ENCODE peak calls at places on chromosomes 12 and 14, in ten cellular contexts. O is esophagus muscularis mucosa, R is transverse colon, S is GM23338, Z is sigmoid colon, P is stomach, I is HCT116, M is spleen, G is suprapubic skin, U is SK-N-SH. N is an unnamed sample.

GRCh38 chr12:47022296-47022695 is 57.1 kb upstream of the PCED1B start:
- DNase-seq in Z (no peak), O (no peak), P (no peak), R (no peak), S (no peak), M (no peak), I (no peak), G (no peak), U (no peak), N (no peak)

GRCh38 chr12:124564232-124564958 is 3.0 kb downstream of the NCOR2 start:
- DNase-seq in M (no peak), Z (no peak), I (no peak), P (no peak), U (no peak), R (no peak), S (peak; percentile 57), G (no peak), O (no peak), N (no peak)

GRCh38 chr12:6768385-6769002 is 2.3 kb downstream of the PTMS start:
- DNase-seq in M (no peak), P (no peak), O (no peak), G (no peak), R (no peak), Z (no peak), S (peak; percentile 39), U (no peak), I (no peak), N (peak; percentile 52)

GRCh38 chr12:6946033-6946919 is 2.5 kb downstream of the C12orf57 start:
- DNase-seq in R (peak; percentile 95), I (peak; percentile 96), P (peak; percentile 97), O (no peak), M (peak; percentile 96), U (peak; percentile 33), S (peak; percentile 95), Z (no peak), G (no peak), N (peak; percentile 97)

GRCh38 chr14:68548194-68549056 is 244.4 kb downstream of the ZFP36L1 start:
- DNase-seq in G (peak; percentile 97), S (peak; percentile 15), R (peak; percentile 78), O (peak; percentile 94), M (no peak), Z (peak; percentile 98), U (peak; percentile 46), I (peak; percentile 82), P (peak; percentile 48), N (peak; percentile 84)

GRCh38 chr12:94942663-94943062 is 60.8 kb downstream of the NDUFA12 start:
- DNase-seq in I (no peak), S (no peak), Z (no peak), P (no peak), R (no peak), G (no peak), O (no peak), M (no peak), U (no peak), N (no peak)

GRCh38 chr14:65834051-65834450 is 421.5 kb downstream of the FUT8 start:
- DNase-seq in S (no peak), G (no peak), U (no peak), O (no peak), M (no peak), R (no peak), I (no peak), P (no peak), Z (no peak), N (no peak)

GRCh38 chr14:68627868-68628604 is 164.8 kb downstream of the ZFP36L1 start:
- DNase-seq in Z (no peak), R (peak; percentile 74), G (no peak), M (peak; percentile 89), U (no peak), P (peak; percentile 77), I (peak; percentile 29), S (peak; percentile 87), O (peak; percentile 83), N (peak; percentile 74)

GRCh38 chr12:121992059-121992879 is 29.4 kb upstream of the BCL7A start:
- DNase-seq in O (no peak), R (no peak), U (no peak), P (no peak), Z (no peak), M (no peak), I (no peak), S (no peak), G (no peak), N (peak; percentile 77)

GRCh38 chr12:132953771-132954170 is 2.3 kb downstream of the ZNF605 start:
- DNase-seq in U (no peak), S (no peak), R (no peak), Z (no peak), P (no peak), I (no peak), M (no peak), G (no peak), O (no peak), N (no peak)

GRCh38 chr14:54120260-54120659 is 163.6 kb upstream of the BMP4 start:
- DNase-seq in I (no peak), R (no peak), P (no peak), U (no peak), M (no peak), S (no peak), Z (no peak), G (no peak), O (no peak), N (no peak)

GRCh38 chr12:45849289-45849688 is 119.8 kb downstream of the ARID2 start:
- DNase-seq in O (no peak), S (no peak), M (no peak), Z (no peak), I (no peak), G (no peak), U (no peak), R (no peak), P (no peak), N (no peak)

GRCh38 chr12:64385019-64385418 is 5.5 kb downstream of the C12orf56 start:
- DNase-seq in I (no peak), O (no peak), P (no peak), R (no peak), G (no peak), S (no peak), M (no peak), U (no peak), Z (no peak), N (no peak)

GRCh38 chr14:55583942-55584468 is 4.0 kb downstream of the KTN1 start:
- DNase-seq in G (no peak), I (no peak), S (no peak), Z (no peak), M (no peak), U (peak; percentile 46), O (no peak), R (no peak), P (no peak), N (no peak)

DNA sequence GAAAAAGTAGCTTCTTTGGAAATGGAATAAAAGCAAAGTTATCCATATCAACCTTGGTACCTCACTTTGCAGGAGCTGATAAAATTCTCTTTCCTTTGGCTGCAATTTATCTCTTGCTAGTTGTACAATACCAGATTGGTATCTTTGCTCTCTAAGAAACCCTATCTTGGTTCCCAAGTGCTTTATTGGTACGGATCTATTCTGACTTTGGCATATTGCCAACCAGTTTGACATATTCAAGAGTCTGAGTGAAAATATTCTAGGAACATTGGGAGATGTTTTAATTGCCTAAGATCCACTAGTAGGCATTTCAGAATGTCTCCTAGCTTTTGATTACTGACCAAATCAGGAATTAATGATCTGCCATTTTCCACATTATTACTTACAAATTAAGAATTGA is 167.2 kb upstream of the ATP2B1 start:
- DNase-seq in Z (no peak), U (no peak), S (no peak), R (no peak), I (no peak), M (no peak), G (no peak), O (no peak), P (no peak), N (no peak)
- TF ChIP-seq POLR2AphosphoS5 in Z (no peak), U (no peak), S (no peak), R (no peak), I (no peak), M (no peak), G (no peak), O (no peak), P (no peak), N (no peak)

GRCh38 chr14:74350944-74351323 is 2.7 kb downstream of the VRTN start:
- DNase-seq in O (no peak), U (no peak), G (no peak), S (no peak), R (no peak), I (no peak), M (no peak), Z (no peak), P (no peak), N (no peak)

GRCh38 chr14:74348241-74348734 is at the start of gene VRTN:
- DNase-seq in R (no peak), O (no peak), G (no peak), U (no peak), Z (peak; percentile 34), M (no peak), S (no peak), I (no peak), P (no peak), N (no peak)

GRCh38 chr14:74348735-74349463 is 628 bp downstream of the VRTN start:
- DNase-seq in O (no peak), U (no peak), Z (peak; percentile 40), G (no peak), S (peak; percentile 62), P (no peak), R (no peak), M (no peak), I (no peak), N (no peak)

GRCh38 chr14:74349757-74350156 is 1.5 kb downstream of the VRTN start:
- DNase-seq in M (no peak), Z (no peak), P (peak; percentile 66), I (no peak), G (no peak), S (peak; percentile 40), R (peak; percentile 24), O (no peak), U (no peak), N (no peak)

GRCh38 chr14:74350211-74350943 is 2.1 kb downstream of the VRTN start:
- DNase-seq in S (no peak), O (no peak), I (no peak), R (no peak), G (no peak), M (no peak), P (no peak), U (no peak), Z (peak; percentile 14), N (no peak)
- H3K4me3 ChIP-seq in S (peak overlapping the region; percentile 90), O (no peak overlapping the region), I (no peak overlapping the region), R (no peak overlapping the region), G (no peak overlapping the region), M (no peak overlapping the region), P (no peak overlapping the region), U (no peak overlapping the region), Z (no peak overlapping the region), N (no peak overlapping the region)

GRCh38 chr12:26832817-26833691 is at the start of gene ITPR2:
- DNase-seq in P (peak; percentile 96), G (peak; percentile 96), Z (peak; percentile 97), S (peak; percentile 97), I (peak; percentile 74), U (peak; percentile 100), O (peak; percentile 97), M (peak; percentile 98), R (peak; percentile 97), N (peak; percentile 94)
- TF ChIP-seq POLR2AphosphoS5 in P (peak; percentile 75), G (no peak), Z (peak; percentile 98), S (peak; percentile 94), I (peak; percentile 88), U (peak; percentile 90), O (peak; percentile 95), M (peak; percentile 96), R (peak; percentile 94), N (peak; percentile 93)

DNA sequence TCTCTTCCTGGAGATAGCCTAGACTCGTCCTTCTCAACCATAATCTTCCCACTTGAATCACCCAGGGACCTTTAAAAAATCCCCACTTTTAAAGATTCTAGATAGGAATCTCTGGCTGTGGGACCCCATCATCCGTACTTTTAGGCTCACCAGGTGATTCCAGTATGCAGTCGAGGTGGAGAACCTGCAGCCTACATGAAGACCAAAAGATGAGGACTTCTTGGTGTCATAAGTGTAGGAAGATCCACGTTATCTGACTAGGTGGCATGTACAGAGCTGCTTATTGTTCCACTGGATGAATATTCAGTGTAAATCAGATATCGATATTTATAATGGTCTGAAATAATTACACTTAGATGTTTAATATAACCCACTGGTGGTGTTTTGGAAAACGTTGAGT is 2.6 kb downstream of the PRKCH start:
- DNase-seq in G (no peak), I (no peak), U (no peak), Z (no peak), R (no peak), M (no peak), S (no peak), O (no peak), P (no peak), N (no peak)
- H3K4me3 ChIP-seq in G (peak overlapping the region; percentile 90), I (no peak overlapping the region), U (no peak overlapping the region), Z (no peak overlapping the region), R (peak overlapping the region; percentile 61), M (peak overlapping the region; percentile 85), S (no peak overlapping the region), O (peak overlapping the region; percentile 72), P (peak overlapping the region; percentile 63), N (no peak overlapping the region)

N was measured in prostate gland.